ENCODE peak calls at places on chromosomes 7 and 10, in ten cellular contexts. G is CD4-positive, alpha-beta memory T cell; K is cerebellum; W is colonic mucosa; V is sigmoid colon; P is T-helper 2 cell; N is OCI-LY7; C is Caki2; U is CD8-positive, alpha-beta memory T cell; O is CD8-positive, alpha-beta T cell. Z is an unnamed sample.

GRCh38 chr7:23106801-23107713 is 1.5 kb downstream of the KLHL7 start:
- DNase-seq in G (no peak), K (no peak), W (no peak), V (no peak), P (no peak), N (no peak), C (no peak), U (no peak), O (no peak), Z (peak)

GRCh38 chr10:83612050-83612449 is 527.3 kb upstream of the GHITM start:
- DNase-seq in G (no peak), K (no peak), W (no peak), V (no peak), P (no peak), N (no peak), C (no peak), U (no peak), O (no peak), Z (peak)

GRCh38 chr10:91759581-91759986 is 38.6 kb upstream of the TNKS2 start:
- DNase-seq in G (no peak), K (no peak), W (no peak), V (no peak), P (no peak), N (peak), C (no peak), U (no peak), O (no peak), Z (peak)

GRCh38 chr10:94439275-94439861 is 37.0 kb downstream of the TBC1D12 start:
- DNase-seq in G (no peak), K (peak), W (peak), V (no peak), P (no peak), N (no peak), C (no peak), U (no peak), O (no peak), Z (peak)

GRCh38 chr7:130966246-130967009 is 232.4 kb upstream of the KLF14 start:
- DNase-seq in G (no peak), K (no peak), W (no peak), V (no peak), P (no peak), N (no peak), C (no peak), U (no peak), O (no peak), Z (peak)

GRCh38 chr10:130038611-130039109 is 72.0 kb downstream of the C10orf143 start:
- DNase-seq in G (no peak), K (no peak), W (no peak), V (peak), P (no peak), N (no peak), C (no peak), U (no peak), O (no peak), Z (no peak)

GRCh38 chr7:101363734-101364374 is 1.2 kb downstream of the COL26A1 start:
- DNase-seq in G (peak), K (peak), W (peak), V (peak), P (peak), N (peak), C (peak), U (peak), O (peak), Z (peak)

GRCh38 chr10:132303361-132304115 is 4.2 kb downstream of the STK32C start:
- DNase-seq in G (no peak), K (no peak), W (no peak), V (peak), P (no peak), N (no peak), C (no peak), U (no peak), O (no peak), Z (no peak)

GRCh38 chr10:52308251-52309031 is 5.6 kb upstream of the DKK1 start:
- DNase-seq in G (no peak), K (peak), W (peak), V (peak), P (no peak), N (peak), C (peak), U (no peak), O (no peak), Z (peak)

GRCh38 chr7:1562611-1563051 is 6.6 kb upstream of the TMEM184A start:
- DNase-seq in G (no peak), K (no peak), W (no peak), V (no peak), P (no peak), N (no peak), C (no peak), U (no peak), O (no peak), Z (no peak)

GRCh38 chr7:7989133-7989984 is 20.8 kb downstream of the GLCCI1 start:
- DNase-seq in G (no peak), K (peak), W (no peak), V (no peak), P (no peak), N (no peak), C (no peak), U (no peak), O (no peak), Z (no peak)

GRCh38 chr7:93044147-93044810 is 73.5 kb downstream of the SAMD9 start:
- DNase-seq in G (no peak), K (no peak), W (no peak), V (no peak), P (no peak), N (no peak), C (no peak), U (no peak), O (no peak), Z (peak)

GRCh38 chr7:147513451-147513850 is 1077.1 kb upstream of the C7orf33 start:
- DNase-seq in G (no peak), K (no peak), W (no peak), V (no peak), P (no peak), N (no peak), C (no peak), U (no peak), O (no peak), Z (no peak)

GRCh38 chr10:88598060-88598459 is 11.5 kb downstream of the LIPJ start:
- DNase-seq in G (no peak), K (no peak), W (no peak), V (no peak), P (no peak), N (no peak), C (no peak), U (no peak), O (no peak), Z (no peak)

GRCh38 chr10:35219292-35219691 is 92.6 kb downstream of the CREM start:
- DNase-seq in G (no peak), K (no peak), W (no peak), V (no peak), P (no peak), N (no peak), C (no peak), U (no peak), O (no peak), Z (no peak)

GRCh38 chr7:21869785-21870402 is 75.8 kb downstream of the CDCA7L start:
- DNase-seq in G (no peak), K (no peak), W (no peak), V (no peak), P (no peak), N (no peak), C (peak), U (no peak), O (no peak), Z (peak)

GRCh38 chr10:25465582-25466372 is 291.0 kb downstream of the GPR158 start:
- DNase-seq in G (no peak), K (no peak), W (no peak), V (no peak), P (no peak), N (no peak), C (no peak), U (no peak), O (no peak), Z (no peak)

GRCh38 chr10:64959883-64960282 is 1438.7 kb downstream of the REEP3 start:
- DNase-seq in G (no peak), K (no peak), W (no peak), V (no peak), P (no peak), N (no peak), C (no peak), U (no peak), O (no peak), Z (no peak)

GRCh38 chr10:119336599-119336998 is 129.2 kb downstream of the GRK5 start:
- DNase-seq in G (no peak), K (no peak), W (no peak), V (no peak), P (no peak), N (no peak), C (no peak), U (no peak), O (no peak), Z (no peak)

GRCh38 chr10:26436848-26437247 is 1.3 kb upstream of the APBB1IP start:
- DNase-seq in G (no peak), K (no peak), W (no peak), V (no peak), P (no peak), N (peak), C (no peak), U (no peak), O (no peak), Z (no peak)

GRCh38 chr10:109166935-109167334 is 756.4 kb downstream of the XPNPEP1 start:
- DNase-seq in G (no peak), K (no peak), W (no peak), V (no peak), P (no peak), N (no peak), C (no peak), U (no peak), O (no peak), Z (no peak)

GRCh38 chr7:43869898-43870240 is 552 bp upstream of the MRPS24 start:
- DNase-seq in G (no peak), K (no peak), W (peak), V (peak), P (no peak), N (no peak), C (peak), U (no peak), O (no peak), Z (peak)

GRCh38 chr7:75915416-75916156 is 631 bp downstream of the POR start:
- DNase-seq in G (no peak), K (peak), W (peak), V (peak), P (no peak), N (peak), C (no peak), U (peak), O (peak), Z (no peak)

GRCh38 chr10:28250782-28251181 is 52.1 kb downstream of the MPP7 start:
- DNase-seq in G (peak), K (peak), W (no peak), V (no peak), P (no peak), N (peak), C (peak), U (peak), O (no peak), Z (peak)

GRCh38 chr7:3168370-3168769 is 124.7 kb upstream of the CARD11 start:
- DNase-seq in G (no peak), K (no peak), W (no peak), V (no peak), P (no peak), N (no peak), C (no peak), U (no peak), O (no peak), Z (no peak)

GRCh38 chr10:106571216-106571954 is 593.1 kb downstream of the SORCS1 start:
- DNase-seq in G (no peak), K (no peak), W (no peak), V (no peak), P (no peak), N (peak), C (no peak), U (no peak), O (no peak), Z (peak)

GRCh38 chr7:75756340-75757297 is 15.4 kb downstream of the CCL26 start:
- DNase-seq in G (no peak), K (no peak), W (no peak), V (no peak), P (no peak), N (peak), C (no peak), U (no peak), O (no peak), Z (peak)

GRCh38 chr10:111523016-111523415 is 446.2 kb downstream of the ADRA2A start:
- DNase-seq in G (no peak), K (peak), W (no peak), V (no peak), P (no peak), N (no peak), C (no peak), U (no peak), O (no peak), Z (no peak)

Z was measured in astrocyte of the spinal cord.